ENCODE peak calls at places on chromosome 6, in eight cellular contexts. E is mammary epithelial cell, B is PC-3, V is HepG2, N is H1, W is HCT116, H is MM.1S, T is hepatocyte. A is an unnamed sample.

GRCh38 chr6:29505808-29506207 is 18.1 kb upstream of the MAS1L start:
- DNase-seq in N (peak; percentile 1), E (no peak), W (no peak), H (no peak), B (no peak), V (no peak), T (no peak), A (no peak)

GRCh38 chr6:80338201-80338836 is 231.8 kb downstream of the BCKDHB start:
- DNase-seq in E (peak; percentile 29), B (peak; percentile 70), T (peak; percentile 76), V (peak; percentile 47), H (peak; percentile 22), W (peak; percentile 34), N (peak; percentile 94), A (no peak)

GRCh38 chr6:153816306-153816845 is 222.7 kb upstream of the OPRM1 start:
- DNase-seq in N (no peak), H (no peak), T (peak; percentile 19), B (no peak), W (no peak), E (no peak), V (no peak), A (no peak)

GRCh38 chr6:15444881-15445280 is 199.0 kb downstream of the JARID2 start:
- DNase-seq in B (peak; percentile 51), W (peak; percentile 16), N (no peak), T (no peak), H (no peak), E (no peak), V (peak; percentile 52), A (no peak)

GRCh38 chr6:26158581-26159416 is 71.6 kb downstream of the HFE start:
- DNase-seq in T (peak; percentile 66), E (peak; percentile 62), V (no peak), H (peak; percentile 79), W (no peak), B (peak; percentile 64), N (no peak), A (no peak)

GRCh38 chr6:72911463-72912153 is 289.7 kb downstream of the KCNQ5 start:
- DNase-seq in N (no peak), V (no peak), H (no peak), B (peak; percentile 14), E (peak; percentile 44), W (no peak), T (no peak), A (peak; percentile 35)

GRCh38 chr6:93896081-93896480 is 476.7 kb upstream of the EPHA7 start:
- DNase-seq in V (no peak), H (no peak), W (no peak), T (no peak), N (no peak), E (no peak), B (no peak), A (no peak)

GRCh38 chr6:52157301-52157930 is 28.8 kb upstream of the IL17A start:
- DNase-seq in N (no peak), H (no peak), T (no peak), E (peak; percentile 73), V (no peak), B (peak; percentile 81), W (no peak), A (no peak)

GRCh38 chr6:56087421-56087820 is 160.0 kb downstream of the COL21A1 start:
- DNase-seq in B (no peak), N (no peak), H (no peak), W (no peak), V (no peak), E (no peak), T (no peak), A (no peak)

GRCh38 chr6:157763129-157763893 is 59.7 kb upstream of the SNX9 start:
- DNase-seq in N (peak; percentile 65), W (peak; percentile 93), H (peak; percentile 23), B (peak; percentile 98), V (peak; percentile 88), E (peak; percentile 100), T (peak; percentile 95), A (no peak)

GRCh38 chr6:125142614-125143013 is 11.0 kb upstream of the TPD52L1 start:
- DNase-seq in B (no peak), E (no peak), W (no peak), H (no peak), N (no peak), T (no peak), V (no peak), A (no peak)

DNA sequence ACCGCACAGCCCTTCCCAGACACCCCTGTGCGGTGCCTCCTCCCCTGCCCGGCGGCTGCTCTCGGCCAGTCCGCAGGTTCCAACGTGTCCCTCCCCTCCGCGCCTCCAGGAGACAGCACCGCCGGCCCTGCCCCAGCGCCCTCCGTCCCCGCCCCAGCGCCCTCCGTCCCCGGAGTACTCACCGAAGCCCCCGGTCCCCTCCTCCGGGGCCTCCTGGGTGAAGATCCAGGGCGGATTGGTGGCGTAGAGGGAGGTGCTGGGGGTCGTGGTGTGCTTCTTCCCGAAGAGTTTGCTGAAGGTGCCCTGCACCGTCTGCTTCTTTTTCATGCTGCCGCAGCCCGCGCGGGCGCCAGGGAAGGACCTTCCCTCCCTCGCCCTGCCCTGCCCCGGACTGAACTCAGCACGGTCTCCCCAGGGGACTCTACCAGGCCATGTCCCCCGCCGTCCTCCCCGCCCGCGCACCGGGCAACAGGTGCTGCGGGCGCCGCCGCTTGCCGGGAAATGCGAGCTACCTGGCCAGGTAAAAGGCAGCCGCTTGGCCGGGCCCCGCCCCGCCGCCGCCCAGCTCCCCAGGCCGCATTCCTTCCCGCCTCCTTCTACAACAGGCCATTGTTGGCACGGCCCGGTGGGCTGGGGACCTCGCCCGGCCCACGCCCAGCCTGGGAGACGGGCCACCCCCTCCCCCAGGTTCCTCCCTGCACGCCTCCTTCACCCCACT is at the start of gene C6orf132:
- DNase-seq in H (no peak), E (peak; percentile 74), N (peak; percentile 86), V (peak; percentile 43), T (peak; percentile 86), B (peak; percentile 77), W (no peak), A (no peak)
- TF ChIP-seq EZH2 in H (no peak), E (no peak), N (no peak), V (no peak), T (no peak), B (no peak), W (no peak), A (no peak)

GRCh38 chr6:3394671-3395070 is 62.2 kb downstream of the SLC22A23 start:
- DNase-seq in E (no peak), H (no peak), W (no peak), V (no peak), N (no peak), T (no peak), B (no peak), A (no peak)
- H3K27ac ChIP-seq in E (no peak overlapping the region), H (no peak overlapping the region), W (no peak overlapping the region), V (no peak overlapping the region), N (no peak overlapping the region), T (no peak overlapping the region), B (no peak overlapping the region), A (no peak overlapping the region)

GRCh38 chr6:11614534-11615213 is 77.1 kb downstream of the TMEM170B start:
- DNase-seq in E (no peak), V (no peak), N (no peak), B (no peak), H (no peak), T (no peak), W (no peak), A (no peak)

GRCh38 chr6:11613336-11613735 is 75.8 kb downstream of the TMEM170B start:
- DNase-seq in N (no peak), V (no peak), T (no peak), E (no peak), H (no peak), B (no peak), W (no peak), A (no peak)

GRCh38 chr6:11616200-11616611 is 78.7 kb downstream of the TMEM170B start:
- DNase-seq in V (no peak), W (no peak), T (no peak), H (no peak), B (no peak), N (no peak), E (no peak), A (no peak)

GRCh38 chr6:11613858-11614257 is 76.3 kb downstream of the TMEM170B start:
- DNase-seq in V (no peak), N (no peak), W (peak; percentile 8), B (peak; percentile 94), H (no peak), E (peak; percentile 73), T (no peak), A (no peak)

DNA sequence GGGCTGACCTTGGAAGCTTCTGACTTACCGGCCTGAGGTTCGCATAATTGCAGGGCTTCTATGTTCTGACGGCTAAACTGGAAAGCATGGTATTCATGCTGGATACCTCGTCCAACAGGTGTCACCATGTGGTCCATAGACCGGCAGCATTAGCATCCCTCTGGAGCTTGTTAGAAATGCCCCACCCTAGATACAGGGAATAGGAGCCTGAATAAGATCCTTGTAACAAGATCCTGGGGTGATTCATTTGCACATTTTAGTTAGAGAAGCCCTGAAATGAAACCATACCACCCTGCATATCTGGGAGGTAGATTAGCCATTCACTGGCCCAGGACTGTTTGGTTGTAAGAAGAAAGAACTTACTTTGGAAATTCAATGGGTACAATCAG is 77.7 kb downstream of the TMEM170B start:
- DNase-seq in V (no peak), W (no peak), E (peak; percentile 17), T (no peak), B (peak; percentile 71), H (no peak), N (no peak), A (no peak)
- TF ChIP-seq EZH2 in V (no peak), W (no peak), E (no peak), T (no peak), B (no peak), H (no peak), N (no peak), A (no peak)

DNA sequence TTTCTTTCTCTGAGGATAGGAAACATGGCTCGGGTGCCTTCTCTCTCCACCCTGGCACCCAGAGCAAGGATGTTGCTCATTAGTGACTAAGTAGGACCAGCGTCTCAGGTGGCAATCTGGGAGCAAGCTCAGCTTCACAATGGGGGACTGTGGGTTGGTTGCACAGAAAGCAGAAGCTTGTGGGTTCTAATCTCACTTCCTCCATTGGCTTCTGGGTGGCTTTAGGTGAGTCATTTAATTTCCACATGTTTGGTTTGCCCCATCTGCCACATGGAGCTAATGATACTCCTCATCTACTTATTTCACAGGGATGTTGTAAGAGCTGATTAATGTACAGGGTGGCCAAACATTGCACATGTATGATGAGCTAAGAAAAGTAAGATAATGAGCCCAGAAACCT is 54.8 kb upstream of the AKIRIN2 start:
- DNase-seq in W (no peak), E (peak; percentile 93), V (no peak), B (peak; percentile 50), T (no peak), N (no peak), H (peak; percentile 59), A (no peak)
- H3K27ac ChIP-seq in W (no peak overlapping the region), E (peak overlapping the region; percentile 42), V (no peak overlapping the region), B (no peak overlapping the region), T (no peak overlapping the region), N (no peak overlapping the region), H (peak overlapping the region; percentile 27), A (no peak overlapping the region)

DNA sequence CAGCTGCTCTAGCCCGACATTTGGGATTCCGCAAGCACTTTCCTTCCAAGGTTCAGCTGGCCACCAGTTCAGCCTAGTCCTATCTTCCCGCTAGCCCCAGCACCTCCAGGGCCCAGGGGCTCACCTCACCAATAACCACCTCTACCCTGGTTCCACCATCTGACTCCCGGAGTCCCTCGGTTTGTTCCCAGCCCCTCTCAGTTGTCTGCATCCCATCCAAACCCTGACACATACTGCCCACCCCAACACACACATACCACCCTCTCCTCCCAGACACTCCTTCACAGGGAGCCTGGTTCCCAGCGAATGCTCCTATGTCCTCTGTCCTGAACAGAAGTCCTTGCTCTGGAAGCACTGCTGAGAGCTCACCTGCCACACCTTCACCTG is 418 bp downstream of the TNXB start:
- DNase-seq in N (no peak), V (no peak), W (no peak), H (no peak), T (peak; percentile 3), E (no peak), B (no peak), A (no peak)
- TF ChIP-seq EZH2 in N (no peak), V (no peak), W (no peak), H (no peak), T (no peak), E (no peak), B (no peak), A (no peak)